ENCODE peak calls at places on chromosome 12, in five cellular contexts. O is K562, Q is H1, Y is HCT116, Z is HepG2. D is an unnamed sample.

GRCh38 chr12:4723226-4723625 is 3.0 kb downstream of the GALNT8 start:
- DNase-seq in O (no peak), Z (no peak), Y (no peak), Q (no peak), D (no peak)

GRCh38 chr12:111313833-111314259 is 55.0 kb downstream of the PHETA1 start:
- DNase-seq in Y (peak), Z (peak), Q (peak), O (peak), D (peak)

GRCh38 chr12:53217049-53217929 is 10.2 kb upstream of the ITGB7 start:
- DNase-seq in Z (no peak), Y (no peak), O (no peak), Q (no peak), D (peak)

GRCh38 chr12:80509781-80510556 is 65.9 kb downstream of the PTPRQ start:
- DNase-seq in Z (no peak), Q (no peak), Y (no peak), O (no peak), D (no peak)

GRCh38 chr12:59600174-59600573 is 4.3 kb downstream of the SLC16A7 start:
- DNase-seq in Z (no peak), O (no peak), Y (no peak), Q (no peak), D (no peak)

GRCh38 chr12:124703852-124704251 is 136.4 kb upstream of the NCOR2 start:
- DNase-seq in Z (peak), Q (no peak), Y (no peak), O (no peak), D (no peak)

GRCh38 chr12:67981236-67982164 is 7.7 kb upstream of the IFNG-AS1 start:
- DNase-seq in O (no peak), Y (peak), Q (no peak), Z (no peak), D (no peak)

GRCh38 chr12:54463034-54463433 is 10.4 kb downstream of the GTSF1 start:
- DNase-seq in Y (no peak), O (peak), Q (no peak), Z (no peak), D (no peak)

GRCh38 chr12:39351153-39351552 is 91.8 kb downstream of the KIF21A start:
- DNase-seq in O (no peak), Q (no peak), Y (no peak), Z (no peak), D (no peak)

GRCh38 chr12:6279256-6279628 is 31.2 kb upstream of the PLEKHG6 start:
- DNase-seq in Z (no peak), Y (no peak), O (no peak), Q (no peak), D (no peak)

GRCh38 chr12:47975036-47975620 is 11.7 kb downstream of the TMEM106C start:
- DNase-seq in Y (no peak), Q (no peak), Z (no peak), O (no peak), D (no peak)

GRCh38 chr12:93061414-93062099 is 132.5 kb upstream of the EEA1 start:
- DNase-seq in Z (no peak), Q (no peak), O (no peak), Y (no peak), D (no peak)

GRCh38 chr12:68349921-68350606 is 17.9 kb upstream of the MDM1 start:
- DNase-seq in Q (no peak), Y (no peak), O (no peak), Z (no peak), D (no peak)

GRCh38 chr12:102927220-102927619 is 10.2 kb upstream of the PAH start:
- DNase-seq in Q (no peak), Y (no peak), O (no peak), Z (no peak), D (no peak)

GRCh38 chr12:57755454-57756372 is 810 bp downstream of the MARCHF9 start:
- DNase-seq in Q (no peak), O (peak), Z (no peak), Y (no peak), D (no peak)

GRCh38 chr12:49633703-49634311 is 10.4 kb downstream of the PRPF40B start:
- DNase-seq in Y (no peak), O (no peak), Q (no peak), Z (no peak), D (no peak)

GRCh38 chr12:113161415-113162016 is 12.0 kb downstream of the CFAP73 start:
- DNase-seq in O (peak), Y (peak), Q (peak), Z (no peak), D (peak)
- TF ChIP-seq ZNF274 in O (no peak), Y (no peak), Q (no peak), Z (no peak), D (no peak)

DNA sequence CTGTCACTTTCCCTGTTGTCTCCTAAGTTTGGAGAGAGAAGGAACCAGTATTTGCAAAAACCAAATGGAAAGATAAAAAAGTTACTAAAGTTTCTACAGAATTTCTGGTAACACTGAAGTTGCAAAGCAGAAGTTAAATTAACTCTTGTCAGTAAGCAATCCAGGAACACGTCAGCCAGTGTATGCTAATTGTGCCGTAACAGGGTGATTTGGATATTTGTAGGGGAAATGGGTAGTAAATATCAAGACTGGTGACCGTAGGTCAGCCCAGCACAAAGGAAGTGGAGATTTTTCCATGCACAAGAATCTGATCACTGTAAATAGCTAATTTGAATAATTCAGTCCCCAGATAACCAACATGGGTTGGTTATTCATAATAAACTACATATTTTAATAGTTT is 2.3 kb downstream of the CDKN1B start:
- DNase-seq in Y (no peak), O (no peak), Q (no peak), Z (no peak), D (no peak)
- H3K4me3 ChIP-seq in Y (peak), O (peak), Q (peak), Z (peak), D (peak)

GRCh38 chr12:11822071-11822818 is 172.8 kb downstream of the ETV6 start:
- DNase-seq in O (no peak), Z (no peak), Y (no peak), Q (no peak), D (no peak)
- TF ChIP-seq ZNF274 in O (no peak), Z (no peak), Y (no peak), Q (no peak), D (no peak)

GRCh38 chr12:8065991-8066594 is at the start of gene C3AR1:
- DNase-seq in Y (no peak), Q (no peak), Z (no peak), O (no peak), D (no peak)
- H3K4me3 ChIP-seq in Y (no peak), Q (no peak), Z (no peak), O (peak), D (no peak)

GRCh38 chr12:51913071-51914033 is 6.0 kb downstream of the ACVRL1 start:
- DNase-seq in Z (no peak), Q (no peak), Y (no peak), O (peak), D (no peak)
- TF ChIP-seq ZNF274 in Z (no peak), Q (no peak), Y (no peak), O (no peak), D (no peak)

GRCh38 chr12:108033091-108033490 is 96.0 kb upstream of the WSCD2 start:
- DNase-seq in Z (no peak), Y (no peak), Q (peak), O (no peak), D (peak)

DNA sequence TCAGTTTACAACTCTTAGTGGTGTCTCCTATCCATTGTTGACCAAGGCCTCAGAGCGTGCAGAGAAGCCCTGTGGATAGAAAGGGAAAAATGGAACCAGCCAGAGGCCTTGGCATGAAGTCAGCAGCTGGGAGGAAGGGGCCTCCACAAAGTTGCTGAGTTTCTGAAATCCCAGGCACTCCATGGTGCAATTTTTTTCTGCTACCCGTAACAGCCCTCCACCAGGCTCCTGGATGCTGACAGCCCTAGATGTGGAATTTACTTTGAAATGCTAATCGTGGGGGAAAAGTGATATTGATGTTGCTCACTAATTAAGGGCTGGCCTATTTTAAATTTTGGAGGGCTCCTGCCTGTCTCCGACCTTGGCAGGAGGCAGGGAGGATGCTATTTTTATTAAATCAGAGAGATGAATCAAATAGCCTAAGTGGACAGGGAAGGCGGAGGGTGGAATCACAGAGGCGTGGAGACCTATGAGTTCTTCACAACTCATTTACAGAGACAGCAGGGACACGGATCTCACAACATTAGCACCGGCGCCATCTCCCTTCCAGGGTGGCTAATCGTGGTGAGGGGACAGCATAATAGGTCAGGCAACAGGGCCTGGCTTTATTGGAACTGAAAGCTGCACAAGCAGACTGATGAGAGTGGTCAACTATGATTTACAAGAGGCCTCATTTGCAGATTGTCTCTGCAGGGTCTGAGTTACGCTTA is 99.9 kb upstream of the WSCD2 start:
- DNase-seq in Z (no peak), O (no peak), Y (no peak), Q (no peak), D (no peak)
- H3K4me3 ChIP-seq in Z (no peak), O (no peak), Y (no peak), Q (no peak), D (no peak)

GRCh38 chr12:20377750-20378149 is 9.4 kb downstream of the PDE3A start:
- DNase-seq in O (no peak), Z (no peak), Q (no peak), Y (no peak), D (no peak)

GRCh38 chr12:20372326-20373097 is 4.2 kb downstream of the PDE3A start:
- DNase-seq in Q (no peak), Z (no peak), O (no peak), Y (no peak), D (no peak)

GRCh38 chr12:20382117-20382516 is 13.8 kb downstream of the PDE3A start:
- DNase-seq in Z (no peak), Q (no peak), Y (no peak), O (no peak), D (no peak)

GRCh38 chr12:20374775-20375174 is 6.4 kb downstream of the PDE3A start:
- DNase-seq in Q (no peak), O (no peak), Z (no peak), Y (no peak), D (no peak)

DNA sequence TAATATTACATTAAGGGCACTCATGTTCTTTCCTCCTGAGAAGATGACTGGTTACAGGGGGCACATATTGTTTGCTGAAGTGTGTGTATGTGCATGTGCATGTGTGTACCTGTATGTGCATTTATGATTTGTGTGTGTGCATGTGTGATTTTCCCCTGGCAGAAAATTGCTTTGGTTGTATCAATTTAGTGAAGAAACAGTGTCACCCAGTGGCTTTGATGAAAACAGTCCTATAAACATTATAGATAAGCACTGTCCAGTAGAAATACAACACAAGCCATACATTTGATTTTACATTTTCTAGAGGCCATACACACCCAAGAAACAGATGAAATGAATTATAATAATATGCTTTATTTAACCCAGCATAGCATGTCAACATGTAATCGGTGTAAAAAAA is 8.6 kb downstream of the PDE3A start:
- DNase-seq in Y (peak), O (no peak), Q (no peak), Z (no peak), D (no peak)
- TF ChIP-seq ZNF274 in Y (no peak), O (no peak), Q (no peak), Z (no peak), D (no peak)

D was measured in NT2/D1.